ENCODE peak calls at places on chromosome 22, in seven cellular contexts. Q is B cell, L is adrenal gland, I is IMR-90, W is lower leg skin, T is left ventricle myocardium inferior, P is HFFc6. O is an unnamed sample.

GRCh38 chr22:24284747-24285203 is 14.1 kb downstream of the SPECC1L start:
- DNase-seq in L (no peak), P (peak; percentile 45), I (peak; percentile 53), Q (no peak), W (no peak), T (no peak), O (no peak)

GRCh38 chr22:44638966-44639739 is 62.9 kb upstream of the PRR5 start:
- DNase-seq in L (peak; percentile 83), W (peak; percentile 27), Q (no peak), T (no peak), P (peak; percentile 12), I (no peak), O (no peak)

GRCh38 chr22:45435544-45436139 is 22.1 kb downstream of the RIBC2 start:
- DNase-seq in W (peak; percentile 91), I (peak; percentile 90), T (peak; percentile 88), Q (peak; percentile 83), L (peak; percentile 96), P (peak; percentile 79), O (peak; percentile 86)

GRCh38 chr22:19962246-19962908 is 20.8 kb upstream of the TXNRD2 start:
- DNase-seq in Q (peak; percentile 46), L (peak; percentile 94), P (peak; percentile 60), T (peak; percentile 60), I (peak; percentile 73), W (peak; percentile 70), O (peak; percentile 82)

GRCh38 chr22:37633082-37633692 is 6.3 kb upstream of the SH3BP1 start:
- DNase-seq in T (no peak), L (no peak), I (no peak), Q (peak; percentile 80), P (no peak), W (no peak), O (peak; percentile 92)

GRCh38 chr22:43923191-43923590 is 414 bp upstream of the PNPLA3 start:
- DNase-seq in T (no peak), W (no peak), Q (no peak), P (no peak), L (no peak), I (no peak), O (peak; percentile 72)

GRCh38 chr22:46078241-46079092 is 71.9 kb upstream of the PPARA start:
- DNase-seq in T (peak; percentile 82), L (peak; percentile 91), Q (no peak), P (no peak), I (no peak), W (peak; percentile 76), O (no peak)

GRCh38 chr22:44526431-44527115 is 28.5 kb upstream of the RTL6 start:
- DNase-seq in P (no peak), I (no peak), W (no peak), Q (no peak), T (no peak), L (peak; percentile 51), O (no peak)

GRCh38 chr22:26672590-26673468 is 15.4 kb downstream of the MIAT start:
- DNase-seq in T (peak; percentile 91), W (peak; percentile 95), I (peak; percentile 94), L (peak; percentile 97), P (peak; percentile 92), Q (peak; percentile 95), O (peak; percentile 79)

GRCh38 chr22:21632237-21632895 is at the start of gene CCDC116:
- DNase-seq in T (no peak), I (no peak), W (no peak), P (no peak), L (no peak), Q (no peak), O (no peak)

GRCh38 chr22:20920881-20921203 is 3.6 kb downstream of the CRKL start:
- DNase-seq in W (no peak), L (no peak), P (no peak), T (no peak), I (no peak), Q (no peak), O (no peak)

GRCh38 chr22:46557736-46558480 is 20.5 kb upstream of the CELSR1 start:
- DNase-seq in I (no peak), L (no peak), W (no peak), Q (no peak), P (no peak), T (peak; percentile 56), O (no peak)

GRCh38 chr22:46096706-46097230 is 53.6 kb upstream of the PPARA start:
- DNase-seq in W (no peak), Q (no peak), I (no peak), T (no peak), L (no peak), P (no peak), O (no peak)

GRCh38 chr22:49207008-49207775 is 620.5 kb downstream of the BRD1 start:
- DNase-seq in W (no peak), I (no peak), T (no peak), Q (no peak), L (peak; percentile 42), P (no peak), O (no peak)

GRCh38 chr22:44108076-44108475 is 72.6 kb upstream of the PARVG start:
- DNase-seq in Q (no peak), P (no peak), L (no peak), I (no peak), W (no peak), T (no peak), O (no peak)

GRCh38 chr22:28943501-28943879 is 60.1 kb downstream of the ZNRF3 start:
- DNase-seq in T (no peak), P (no peak), L (no peak), I (no peak), W (peak; percentile 21), Q (no peak), O (no peak)

GRCh38 chr22:19984201-19984753 is 32.3 kb downstream of the ARVCF start:
- DNase-seq in W (peak; percentile 54), L (peak; percentile 85), Q (no peak), P (peak; percentile 73), T (peak; percentile 71), I (peak; percentile 79), O (no peak)

GRCh38 chr22:29510542-29510941 is 30.5 kb downstream of the NEFH start:
- DNase-seq in W (no peak), Q (no peak), I (no peak), T (no peak), L (no peak), P (no peak), O (no peak)

GRCh38 chr22:31045900-31046587 is 35.1 kb upstream of the SMTN start:
- DNase-seq in Q (no peak), P (no peak), L (no peak), T (no peak), I (no peak), W (no peak), O (no peak)
- TF ChIP-seq CTCF in Q (no peak), P (no peak), L (no peak), T (no peak), I (no peak), W (no peak), O (no peak)

GRCh38 chr22:31162015-31162765 is 2.2 kb downstream of the RNF185 start:
- DNase-seq in T (no peak), Q (no peak), P (no peak), L (no peak), I (no peak), W (no peak), O (no peak)
- TF ChIP-seq CTCF in T (peak; percentile 10), Q (no peak), P (peak; percentile 59), L (no peak), I (no peak), W (no peak), O (no peak)

DNA sequence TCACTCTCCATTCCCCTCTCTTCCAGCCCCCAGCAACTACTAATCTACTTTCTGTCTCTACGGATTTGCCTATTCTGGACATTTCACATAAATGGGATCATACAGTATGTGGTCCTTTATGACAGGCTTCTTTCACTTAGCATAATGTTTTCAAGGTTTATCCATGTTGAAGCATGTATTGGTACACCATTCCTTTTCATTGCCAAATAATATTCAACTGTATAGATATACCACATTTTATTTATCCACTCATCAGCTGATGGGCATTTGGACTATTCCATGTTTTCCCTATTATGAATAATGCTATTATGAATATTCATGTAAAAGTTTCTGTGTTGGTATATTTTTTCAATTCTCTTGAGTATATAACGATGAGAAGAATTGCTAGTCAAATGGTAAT is 54.5 kb downstream of the MRTFA start:
- DNase-seq in T (no peak), W (no peak), I (no peak), P (no peak), Q (no peak), L (no peak), O (no peak)
- TF ChIP-seq CTCF in T (no peak), W (no peak), I (no peak), P (no peak), Q (no peak), L (no peak), O (no peak)

GRCh38 chr22:39428597-39429071 is 28.2 kb upstream of the MGAT3 start:
- DNase-seq in P (no peak), L (no peak), T (no peak), Q (no peak), I (no peak), W (no peak), O (no peak)
- TF ChIP-seq CTCF in P (no peak), L (no peak), T (no peak), Q (no peak), I (no peak), W (no peak), O (no peak)